ENCODE peak calls at places on chromosome 20, in five cellular contexts. V is mucosa of descending colon, Q is NCI-H2081, Z is epithelial cell of esophagus, G is mammary epithelial cell. Y is an unnamed sample.

GRCh38 chr20:5073154-5074049 is 46.4 kb downstream of the PCNA start:
- DNase-seq in V (peak; percentile 95), Q (no peak), Z (peak; percentile 80), G (peak; percentile 91), Y (peak; percentile 7)

GRCh38 chr20:23187759-23188158 is 101.6 kb upstream of the CD93 start:
- DNase-seq in V (peak; percentile 54), Q (no peak), Z (peak; percentile 33), G (peak; percentile 47), Y (no peak)

GRCh38 chr20:7836076-7836475 is 104.2 kb downstream of the HAO1 start:
- DNase-seq in V (no peak), Q (no peak), Z (no peak), G (no peak), Y (no peak)

GRCh38 chr20:3843490-3843889 is 3.1 kb upstream of the MAVS start:
- DNase-seq in V (no peak), Q (no peak), Z (peak; percentile 57), G (peak; percentile 52), Y (no peak)

GRCh38 chr20:6819599-6819998 is 52.1 kb downstream of the BMP2 start:
- DNase-seq in V (peak; percentile 64), Q (peak; percentile 1), Z (peak; percentile 49), G (no peak), Y (no peak)

GRCh38 chr20:60359010-60359409 is 400.8 kb downstream of the CDH26 start:
- DNase-seq in V (no peak), Q (no peak), Z (no peak), G (no peak), Y (no peak)

GRCh38 chr20:35891375-35891774 is 62.9 kb downstream of the SCAND1 start:
- DNase-seq in V (no peak), Q (no peak), Z (peak; percentile 43), G (no peak), Y (no peak)

GRCh38 chr20:2672446-2672845 is 8.4 kb upstream of the IDH3B start:
- DNase-seq in V (no peak), Q (no peak), Z (no peak), G (no peak), Y (no peak)

GRCh38 chr20:1472556-1473243 is 6.1 kb upstream of the NSFL1C start:
- DNase-seq in V (no peak), Q (no peak), Z (peak; percentile 19), G (no peak), Y (peak; percentile 25)

GRCh38 chr20:10385850-10386544 is 48.0 kb downstream of the MKKS start:
- DNase-seq in V (no peak), Q (no peak), Z (no peak), G (no peak), Y (no peak)

GRCh38 chr20:36269507-36269906 is 33.2 kb downstream of the AAR2 start:
- DNase-seq in V (no peak), Q (no peak), Z (no peak), G (no peak), Y (no peak)

GRCh38 chr20:45860573-45861011 is 3.2 kb downstream of the ZSWIM3 start:
- DNase-seq in V (no peak), Q (no peak), Z (peak; percentile 36), G (no peak), Y (no peak)

GRCh38 chr20:11502051-11502450 is 415.6 kb upstream of the BTBD3 start:
- DNase-seq in V (no peak), Q (no peak), Z (no peak), G (no peak), Y (no peak)

Y was measured in stimulated activated naive B cell treated with anti-CD40 and anti-IgM and Interleukin-4, amounts not matched to agents 10 μg/mL and 1 μg/mL and 100 μg/mL, for 72 hours.